ENCODE peak calls at places on chromosome 10, in six cellular contexts. One of them, this sample, is unnamed.

GRCh38 chr10:117442521-117442920 is 67.3 kb upstream of the PDZD8 start:
- ATAC-seq in T-helper 17 cell: no peak
- ATAC-seq in upper lobe of left lung: no peak
- ATAC-seq in PC-3: peak
- ATAC-seq in naive thymus-derived CD8-positive, alpha-beta T cell: no peak
- ATAC-seq in lower lobe of right lung: peak
- ATAC-seq in this sample: no peak

GRCh38 chr10:100185364-100186252 is at the start of gene ERLIN1:
- ATAC-seq in T-helper 17 cell: peak
- ATAC-seq in upper lobe of left lung: peak
- ATAC-seq in PC-3: peak
- ATAC-seq in naive thymus-derived CD8-positive, alpha-beta T cell: peak
- ATAC-seq in lower lobe of right lung: peak
- ATAC-seq in this sample: peak

GRCh38 chr10:60760711-60761210 is 17.5 kb upstream of the CDK1 start:
- ATAC-seq in T-helper 17 cell: no peak
- ATAC-seq in upper lobe of left lung: no peak
- ATAC-seq in PC-3: peak
- ATAC-seq in naive thymus-derived CD8-positive, alpha-beta T cell: no peak
- ATAC-seq in lower lobe of right lung: no peak
- ATAC-seq in this sample: peak

GRCh38 chr10:119217937-119218579 is 10.7 kb downstream of the GRK5 start:
- ATAC-seq in T-helper 17 cell: no peak
- ATAC-seq in upper lobe of left lung: peak
- ATAC-seq in PC-3: no peak
- ATAC-seq in naive thymus-derived CD8-positive, alpha-beta T cell: no peak
- ATAC-seq in lower lobe of right lung: peak
- ATAC-seq in this sample: no peak

GRCh38 chr10:70162157-70162891 is 8.0 kb downstream of the SAR1A start:
- ATAC-seq in T-helper 17 cell: peak
- ATAC-seq in upper lobe of left lung: no peak
- ATAC-seq in PC-3: no peak
- ATAC-seq in naive thymus-derived CD8-positive, alpha-beta T cell: peak
- ATAC-seq in lower lobe of right lung: no peak
- ATAC-seq in this sample: no peak

GRCh38 chr10:44689368-44689767 is 221.8 kb upstream of the TMEM72 start:
- ATAC-seq in T-helper 17 cell: no peak
- ATAC-seq in upper lobe of left lung: no peak
- ATAC-seq in PC-3: no peak
- ATAC-seq in naive thymus-derived CD8-positive, alpha-beta T cell: no peak
- ATAC-seq in lower lobe of right lung: no peak
- ATAC-seq in this sample: no peak

GRCh38 chr10:100709655-100710054 is 35.7 kb upstream of the PAX2 start:
- ATAC-seq in T-helper 17 cell: no peak
- ATAC-seq in upper lobe of left lung: no peak
- ATAC-seq in PC-3: no peak
- ATAC-seq in naive thymus-derived CD8-positive, alpha-beta T cell: no peak
- ATAC-seq in lower lobe of right lung: no peak
- ATAC-seq in this sample: no peak

GRCh38 chr10:683448-684071 is 5.9 kb downstream of the DIP2C start:
- ATAC-seq in T-helper 17 cell: no peak
- ATAC-seq in upper lobe of left lung: no peak
- ATAC-seq in PC-3: peak
- ATAC-seq in naive thymus-derived CD8-positive, alpha-beta T cell: no peak
- ATAC-seq in lower lobe of right lung: no peak
- ATAC-seq in this sample: peak

GRCh38 chr10:7345717-7346116 is 65.1 kb downstream of the SFMBT2 start:
- ATAC-seq in T-helper 17 cell: no peak
- ATAC-seq in upper lobe of left lung: no peak
- ATAC-seq in PC-3: no peak
- ATAC-seq in naive thymus-derived CD8-positive, alpha-beta T cell: no peak
- ATAC-seq in lower lobe of right lung: no peak
- ATAC-seq in this sample: no peak

GRCh38 chr10:106043833-106044232 is 1120.7 kb downstream of the SORCS1 start:
- ATAC-seq in T-helper 17 cell: no peak
- ATAC-seq in upper lobe of left lung: no peak
- ATAC-seq in PC-3: no peak
- ATAC-seq in naive thymus-derived CD8-positive, alpha-beta T cell: no peak
- ATAC-seq in lower lobe of right lung: no peak
- ATAC-seq in this sample: no peak

GRCh38 chr10:14389981-14390590 is 59.4 kb upstream of the FRMD4A start:
- ATAC-seq in T-helper 17 cell: peak
- ATAC-seq in upper lobe of left lung: no peak
- ATAC-seq in PC-3: no peak
- ATAC-seq in naive thymus-derived CD8-positive, alpha-beta T cell: no peak
- ATAC-seq in lower lobe of right lung: no peak
- ATAC-seq in this sample: no peak

GRCh38 chr10:62705789-62706188 is 98.7 kb upstream of the ADO start:
- ATAC-seq in T-helper 17 cell: no peak
- ATAC-seq in upper lobe of left lung: no peak
- ATAC-seq in PC-3: peak
- ATAC-seq in naive thymus-derived CD8-positive, alpha-beta T cell: no peak
- ATAC-seq in lower lobe of right lung: no peak
- ATAC-seq in this sample: no peak

This sample was measured in esophagus mucosa.